ENCODE peak calls at places on chromosomes 1 and 21, in five cellular contexts. T, E, I, V and B are unnamed samples.
A peak's percentile ranks its signal among the peaks of the same experiment; 100 is the strongest.

GRCh38 chr21:41695513-41695912 is 71.3 kb downstream of the RIPK4 start:
- DNase-seq in T (no peak), E (no peak), I (no peak), V (no peak), B (no peak)

GRCh38 chr1:73943270-73943669 is 254.7 kb downstream of the LRRIQ3 start:
- DNase-seq in T (no peak), E (no peak), I (no peak), V (no peak), B (no peak)

GRCh38 chr1:184606786-184607185 is 147.9 kb downstream of the EDEM3 start:
- DNase-seq in T (no peak), E (no peak), I (no peak), V (no peak), B (no peak)

GRCh38 chr1:2232255-2232915 is 4.3 kb downstream of the SKI start:
- DNase-seq in T (peak; percentile 91), E (no peak), I (no peak), V (no peak), B (no peak)

GRCh38 chr1:153227810-153228209 is 10.4 kb downstream of the PRR9 start:
- DNase-seq in T (no peak), E (no peak), I (no peak), V (no peak), B (no peak)

GRCh38 chr21:44618909-44619308 is 7.0 kb downstream of the KRTAP10-8 start:
- DNase-seq in T (no peak), E (no peak), I (no peak), V (no peak), B (no peak)

GRCh38 chr21:43609501-43610340 is 49.6 kb downstream of the HSF2BP start:
- DNase-seq in T (peak; percentile 89), E (no peak), I (no peak), V (no peak), B (no peak)

GRCh38 chr1:240917976-240918375 is 306.0 kb upstream of the GREM2 start:
- DNase-seq in T (no peak), E (no peak), I (no peak), V (no peak), B (no peak)

GRCh38 chr1:205661429-205662134 is 18.7 kb downstream of the SLC45A3 start:
- DNase-seq in T (no peak), E (no peak), I (no peak), V (peak; percentile 51), B (no peak)

GRCh38 chr1:8238141-8239038 is 79.5 kb upstream of the SLC45A1 start:
- DNase-seq in T (peak; percentile 40), E (no peak), I (no peak), V (no peak), B (no peak)

GRCh38 chr1:178017517-178017916 is 47.7 kb upstream of the SEC16B start:
- DNase-seq in T (no peak), E (no peak), I (no peak), V (no peak), B (no peak)

GRCh38 chr1:147292635-147293251 is 50.3 kb downstream of the CHD1L start:
- DNase-seq in T (no peak), E (no peak), I (no peak), V (no peak), B (no peak)

GRCh38 chr1:43414634-43415223 is 25.0 kb downstream of the SZT2 start:
- DNase-seq in T (peak; percentile 62), E (peak; percentile 92), I (no peak), V (peak; percentile 85), B (peak; percentile 48)

GRCh38 chr1:40049745-40050144 is 9.2 kb downstream of the CAP1 start:
- DNase-seq in T (no peak), E (no peak), I (no peak), V (no peak), B (no peak)

GRCh38 chr1:55034476-55035133 is 4.7 kb upstream of the PCSK9 start:
- DNase-seq in T (no peak), E (no peak), I (no peak), V (no peak), B (no peak)

GRCh38 chr1:13809461-13810159 is 109.6 kb downstream of the PRDM2 start:
- DNase-seq in T (no peak), E (peak; percentile 72), I (no peak), V (no peak), B (no peak)

GRCh38 chr1:40944326-40944725 is 35.2 kb upstream of the CTPS1 start:
- DNase-seq in T (peak; percentile 63), E (no peak), I (no peak), V (no peak), B (no peak)

GRCh38 chr1:22286491-22286890 is 143.6 kb upstream of the WNT4 start:
- DNase-seq in T (no peak), E (peak; percentile 44), I (no peak), V (peak; percentile 48), B (no peak)

DNA sequence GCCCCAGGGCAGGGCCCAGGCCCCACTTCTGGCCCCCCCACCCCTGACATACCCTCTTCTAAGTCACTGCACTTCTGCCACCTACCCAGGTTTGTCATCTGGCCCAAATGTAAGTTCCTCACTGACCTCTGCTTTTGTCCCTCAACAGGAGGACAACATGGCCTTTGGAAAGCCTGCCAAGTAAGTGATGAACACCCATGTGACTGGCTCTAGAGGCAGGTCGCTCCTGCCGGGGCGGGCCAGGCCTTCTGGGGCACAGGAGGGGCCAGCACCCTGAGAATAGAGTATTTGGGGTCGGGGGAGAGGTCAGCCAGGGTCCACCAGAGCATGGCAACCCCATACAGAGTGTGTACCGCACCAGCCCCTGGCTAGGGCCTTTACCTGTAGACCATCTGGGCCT is 9.9 kb upstream of the SYTL1 start:
- DNase-seq in T (no peak), E (no peak), I (no peak), V (no peak), B (no peak)
- H3K4me1 ChIP-seq in T (no peaks in the 10 kb centered on the region), E (peaks cover 12% of the 10 kb centered on the region), I (no peaks in the 10 kb centered on the region), V (no peaks in the 10 kb centered on the region), B (no peaks in the 10 kb centered on the region)

GRCh38 chr21:37552496-37553399 is 186.2 kb downstream of the DYRK1A start:
- DNase-seq in T (no peak), E (no peak), I (no peak), V (no peak), B (no peak)
- TF ChIP-seq POLR2A in T (no peak), E (no peak), I (no peak), V (no peak), B (no peak)

GRCh38 chr1:44964396-44964795 is 22.0 kb downstream of the EIF2B3 start:
- DNase-seq in T (no peak), E (no peak), I (no peak), V (no peak), B (no peak)

GRCh38 chr1:44962729-44963128 is 23.7 kb downstream of the EIF2B3 start:
- DNase-seq in T (no peak), E (no peak), I (no peak), V (no peak), B (no peak)
- TF ChIP-seq SIN3A in T (no peak), E (no peak), I (no peak), V (no peak), B (no peak)

GRCh38 chr21:39673736-39674135 is 61.0 kb downstream of the B3GALT5 start:
- DNase-seq in T (no peak), E (no peak), I (no peak), V (no peak), B (no peak)
- H3K4me1 ChIP-seq in T (no peaks in the 10 kb centered on the region), E (no peaks in the 10 kb centered on the region), I (no peaks in the 10 kb centered on the region), V (peaks cover 2% of the 10 kb centered on the region), B (no peaks in the 10 kb centered on the region)

DNA sequence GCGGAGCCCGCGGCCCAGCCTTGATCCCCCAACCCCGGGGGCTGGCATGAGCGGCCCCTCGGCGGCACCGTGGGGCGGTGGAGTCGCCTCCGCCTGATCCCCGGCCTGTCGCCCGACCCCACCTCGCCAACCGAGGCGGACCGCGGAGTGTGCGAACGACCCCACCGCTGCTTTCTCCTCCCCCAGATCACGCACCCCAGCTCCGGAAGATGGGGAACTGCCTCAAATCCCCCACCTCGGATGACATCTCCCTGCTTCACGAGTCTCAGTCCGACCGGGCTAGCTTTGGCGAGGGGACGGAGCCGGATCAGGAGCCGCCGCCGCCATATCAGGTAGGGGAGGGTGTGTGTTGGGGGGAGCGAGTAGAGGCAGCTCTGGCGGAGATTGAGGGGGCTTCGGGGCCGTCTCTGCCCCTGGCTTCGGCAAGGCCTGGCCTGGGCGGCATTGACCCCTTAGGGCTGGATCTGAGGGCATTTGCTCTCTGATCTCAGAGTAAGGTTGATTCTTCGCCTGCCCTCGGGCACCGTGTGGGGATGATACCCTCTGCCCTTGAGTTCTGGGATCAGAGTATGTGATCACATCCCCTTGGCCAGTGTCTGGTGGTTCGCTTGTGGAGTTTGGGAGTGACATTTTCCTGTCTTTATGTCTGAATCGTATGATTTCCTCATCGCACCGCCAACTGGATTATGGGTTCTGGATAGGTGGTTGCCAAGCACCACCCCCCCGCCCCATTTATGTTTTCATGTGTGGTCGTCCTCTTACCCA is 657 bp downstream of the RNF11 start:
- DNase-seq in T (no peak), E (peak; percentile 52), I (no peak), V (peak; percentile 67), B (no peak)
- TF ChIP-seq POLR2A in T (no peak), E (no peak), I (no peak), V (no peak), B (no peak)

GRCh38 chr1:149888160-149888998 is 11.0 kb upstream of the BOLA1 start:
- DNase-seq in T (peak; percentile 76), E (peak; percentile 73), I (peak; percentile 97), V (peak; percentile 82), B (peak; percentile 88)
- TF ChIP-seq SIN3A in T (no peak), E (peak; percentile 34), I (no peak), V (no peak), B (peak; percentile 74)

GRCh38 chr1:156495401-156496140 is 5.0 kb downstream of the MEF2D start:
- DNase-seq in T (no peak), E (no peak), I (no peak), V (no peak), B (no peak)

GRCh38 chr1:156496211-156496761 is 4.3 kb downstream of the MEF2D start:
- DNase-seq in T (no peak), E (no peak), I (no peak), V (no peak), B (no peak)

GRCh38 chr1:156497743-156498446 is 2.7 kb downstream of the MEF2D start:
- DNase-seq in T (no peak), E (no peak), I (no peak), V (no peak), B (no peak)

GRCh38 chr1:156498447-156499193 is 2.0 kb downstream of the MEF2D start:
- DNase-seq in T (no peak), E (no peak), I (no peak), V (peak; percentile 64), B (no peak)

DNA sequence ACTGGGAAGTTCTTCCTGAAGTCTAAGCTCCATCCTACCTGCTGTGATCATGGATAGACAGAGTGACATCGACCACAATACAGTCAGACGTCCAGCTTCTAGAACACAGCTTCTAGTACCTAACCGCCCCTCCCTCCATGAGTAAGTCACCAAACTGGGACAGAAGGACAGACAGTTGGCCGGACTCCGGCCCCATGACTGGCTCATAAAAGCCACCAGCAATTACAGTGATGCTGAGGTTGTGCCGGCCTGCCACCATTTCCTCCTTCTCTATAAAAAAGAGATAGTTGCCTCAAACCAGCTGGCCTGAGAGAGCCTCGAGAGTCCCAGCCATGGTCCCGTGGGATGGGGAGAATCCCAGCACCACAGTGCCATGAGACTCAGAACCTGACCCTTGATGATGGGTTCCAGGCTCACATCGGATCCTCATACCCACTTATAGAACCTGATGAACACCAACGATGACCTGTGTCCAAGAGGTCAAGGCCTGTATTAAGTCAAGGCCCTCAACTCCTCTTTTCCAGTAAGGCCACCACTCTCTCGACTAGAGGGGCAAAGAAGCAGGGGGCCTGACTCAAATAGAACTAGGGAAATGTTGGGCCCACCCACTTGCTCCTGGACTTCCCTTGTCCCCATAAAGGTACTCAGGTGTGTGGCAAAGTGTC is 3.4 kb downstream of the MEF2D start:
- DNase-seq in T (no peak), E (no peak), I (no peak), V (no peak), B (no peak)
- H3K4me1 ChIP-seq in T (peaks cover 50% of the 10 kb centered on the region), E (peaks cover 80% of the 10 kb centered on the region), I (peaks cover 57% of the 10 kb centered on the region), V (peaks cover 47% of the 10 kb centered on the region), B (peaks cover 70% of the 10 kb centered on the region)